ENCODE peak calls at places on chromosomes 7 and 10, in six cellular contexts. One of them, this sample, is unnamed. For H3K4me1 and H3K36me3, the result is how much of the 10 kb centered on the place peaks cover.

GRCh38 chr7:95095259-95096122 is 188.1 kb downstream of the PPP1R9A start:
- DNase-seq in GM23338: no peak
- DNase-seq in pancreas: no peak
- DNase-seq in K562: no peak
- DNase-seq in CD8-positive, alpha-beta memory T cell: no peak
- DNase-seq in prostate gland: no peak
- DNase-seq in this sample: no peak

GRCh38 chr7:121027761-121028681 is 39.5 kb downstream of the CPED1 start:
- DNase-seq in GM23338: peak
- DNase-seq in pancreas: no peak
- DNase-seq in K562: no peak
- DNase-seq in CD8-positive, alpha-beta memory T cell: no peak
- DNase-seq in prostate gland: no peak
- DNase-seq in this sample: no peak

GRCh38 chr10:44060719-44061118 is 324.2 kb downstream of the CXCL12 start:
- DNase-seq in GM23338: no peak
- DNase-seq in pancreas: no peak
- DNase-seq in K562: no peak
- DNase-seq in CD8-positive, alpha-beta memory T cell: no peak
- DNase-seq in prostate gland: no peak
- DNase-seq in this sample: no peak

GRCh38 chr10:124640538-124641231 is 103.5 kb downstream of the FAM53B start:
- DNase-seq in GM23338: no peak
- DNase-seq in pancreas: no peak
- DNase-seq in K562: peak
- DNase-seq in CD8-positive, alpha-beta memory T cell: no peak
- DNase-seq in prostate gland: no peak
- DNase-seq in this sample: peak

GRCh38 chr10:22427890-22428571 is 82.7 kb downstream of the SPAG6 start:
- DNase-seq in GM23338: no peak
- DNase-seq in pancreas: no peak
- DNase-seq in K562: no peak
- DNase-seq in CD8-positive, alpha-beta memory T cell: no peak
- DNase-seq in prostate gland: no peak
- DNase-seq in this sample: no peak

GRCh38 chr7:44046321-44047061 is 2.0 kb downstream of the DBNL start:
- DNase-seq in GM23338: no peak
- DNase-seq in pancreas: no peak
- DNase-seq in K562: peak
- DNase-seq in CD8-positive, alpha-beta memory T cell: no peak
- DNase-seq in prostate gland: no peak
- DNase-seq in this sample: no peak

GRCh38 chr7:151425670-151426075 is 14.3 kb downstream of the CRYGN start:
- DNase-seq in GM23338: no peak
- DNase-seq in pancreas: no peak
- DNase-seq in K562: no peak
- DNase-seq in CD8-positive, alpha-beta memory T cell: no peak
- DNase-seq in prostate gland: no peak
- DNase-seq in this sample: peak

GRCh38 chr7:36440880-36441279 is 51.2 kb downstream of the ANLN start:
- DNase-seq in GM23338: peak
- DNase-seq in pancreas: no peak
- DNase-seq in K562: no peak
- DNase-seq in CD8-positive, alpha-beta memory T cell: no peak
- DNase-seq in prostate gland: no peak
- DNase-seq in this sample: no peak

GRCh38 chr7:55366461-55367138 is 1.5 kb downstream of the LANCL2 start:
- DNase-seq in GM23338: peak
- DNase-seq in pancreas: no peak
- DNase-seq in K562: no peak
- DNase-seq in CD8-positive, alpha-beta memory T cell: no peak
- DNase-seq in prostate gland: no peak
- DNase-seq in this sample: no peak

GRCh38 chr7:5437987-5438386 is 14.4 kb upstream of the TNRC18 start:
- DNase-seq in GM23338: no peak
- DNase-seq in pancreas: no peak
- DNase-seq in K562: no peak
- DNase-seq in CD8-positive, alpha-beta memory T cell: no peak
- DNase-seq in prostate gland: no peak
- DNase-seq in this sample: no peak

GRCh38 chr7:117673839-117674238 is 194.0 kb downstream of the CFTR start:
- DNase-seq in GM23338: no peak
- DNase-seq in pancreas: no peak
- DNase-seq in K562: no peak
- DNase-seq in CD8-positive, alpha-beta memory T cell: no peak
- DNase-seq in prostate gland: peak
- DNase-seq in this sample: no peak

GRCh38 chr10:121813211-121813812 is 114.5 kb downstream of the ATE1 start:
- DNase-seq in GM23338: no peak
- DNase-seq in pancreas: no peak
- DNase-seq in K562: no peak
- DNase-seq in CD8-positive, alpha-beta memory T cell: no peak
- DNase-seq in prostate gland: no peak
- DNase-seq in this sample: no peak

GRCh38 chr10:90832111-90832510 is 25.7 kb downstream of the HTR7 start:
- DNase-seq in GM23338: no peak
- DNase-seq in pancreas: no peak
- DNase-seq in K562: no peak
- DNase-seq in CD8-positive, alpha-beta memory T cell: no peak
- DNase-seq in prostate gland: no peak
- DNase-seq in this sample: no peak

GRCh38 chr7:47844311-47844710 is 104.0 kb downstream of the PKD1L1 start:
- DNase-seq in GM23338: no peak
- DNase-seq in pancreas: no peak
- DNase-seq in K562: no peak
- DNase-seq in CD8-positive, alpha-beta memory T cell: no peak
- DNase-seq in prostate gland: no peak
- DNase-seq in this sample: no peak

GRCh38 chr7:69204936-69205335 is 393.3 kb upstream of the AUTS2 start:
- DNase-seq in GM23338: no peak
- DNase-seq in pancreas: no peak
- DNase-seq in K562: no peak
- DNase-seq in CD8-positive, alpha-beta memory T cell: no peak
- DNase-seq in prostate gland: no peak
- DNase-seq in this sample: no peak

GRCh38 chr10:124906551-124907001 is 35.3 kb upstream of the ZRANB1 start:
- DNase-seq in GM23338: no peak
- DNase-seq in pancreas: no peak
- DNase-seq in K562: no peak
- DNase-seq in CD8-positive, alpha-beta memory T cell: no peak
- DNase-seq in prostate gland: no peak
- DNase-seq in this sample: no peak

DNA sequence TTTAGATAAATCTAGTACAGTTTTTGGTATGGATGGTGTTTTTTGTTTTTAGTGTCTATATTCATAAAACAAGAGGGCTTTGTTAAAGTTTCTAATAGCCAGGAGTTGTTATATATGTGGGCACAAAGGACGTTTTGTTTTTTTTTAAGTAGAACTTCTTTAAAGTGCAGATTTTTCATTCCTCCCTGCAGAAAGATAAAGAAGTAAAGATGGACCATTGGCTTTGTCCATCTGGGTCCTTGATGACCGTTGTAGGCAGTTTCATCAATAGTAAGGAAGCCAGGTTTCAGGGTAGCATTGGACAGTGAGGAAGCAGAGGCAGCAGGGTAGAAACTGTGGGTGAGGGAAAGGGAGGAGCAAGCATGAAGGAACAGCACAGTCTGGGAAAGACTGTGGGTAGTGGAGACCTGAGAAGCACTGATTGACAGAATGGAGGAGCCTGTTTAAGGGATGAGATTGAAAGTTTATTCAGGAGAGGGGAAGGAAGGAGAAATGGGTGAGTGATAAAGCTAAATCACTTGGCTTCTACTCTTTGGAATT is 5.3 kb downstream of the CALU start:
- DNase-seq in GM23338: no peak
- DNase-seq in pancreas: no peak
- DNase-seq in K562: no peak
- DNase-seq in CD8-positive, alpha-beta memory T cell: no peak
- DNase-seq in prostate gland: no peak
- DNase-seq in this sample: no peak
- H3K4me1 ChIP-seq in GM23338: under half
- H3K4me1 ChIP-seq in pancreas: under half
- H3K4me1 ChIP-seq in K562: under half
- H3K4me1 ChIP-seq in CD8-positive, alpha-beta memory T cell: under half
- H3K4me1 ChIP-seq in prostate gland: under half
- H3K4me1 ChIP-seq in this sample: under half

GRCh38 chr10:70851597-70852475 is 36.1 kb downstream of the SGPL1 start:
- DNase-seq in GM23338: no peak
- DNase-seq in pancreas: peak
- DNase-seq in K562: no peak
- DNase-seq in CD8-positive, alpha-beta memory T cell: no peak
- DNase-seq in prostate gland: no peak
- DNase-seq in this sample: no peak
- H3K36me3 ChIP-seq in GM23338: under half
- H3K36me3 ChIP-seq in pancreas: under half
- H3K36me3 ChIP-seq in K562: under half
- H3K36me3 ChIP-seq in CD8-positive, alpha-beta memory T cell: under half
- H3K36me3 ChIP-seq in prostate gland: under half
- H3K36me3 ChIP-seq in this sample: under half

DNA sequence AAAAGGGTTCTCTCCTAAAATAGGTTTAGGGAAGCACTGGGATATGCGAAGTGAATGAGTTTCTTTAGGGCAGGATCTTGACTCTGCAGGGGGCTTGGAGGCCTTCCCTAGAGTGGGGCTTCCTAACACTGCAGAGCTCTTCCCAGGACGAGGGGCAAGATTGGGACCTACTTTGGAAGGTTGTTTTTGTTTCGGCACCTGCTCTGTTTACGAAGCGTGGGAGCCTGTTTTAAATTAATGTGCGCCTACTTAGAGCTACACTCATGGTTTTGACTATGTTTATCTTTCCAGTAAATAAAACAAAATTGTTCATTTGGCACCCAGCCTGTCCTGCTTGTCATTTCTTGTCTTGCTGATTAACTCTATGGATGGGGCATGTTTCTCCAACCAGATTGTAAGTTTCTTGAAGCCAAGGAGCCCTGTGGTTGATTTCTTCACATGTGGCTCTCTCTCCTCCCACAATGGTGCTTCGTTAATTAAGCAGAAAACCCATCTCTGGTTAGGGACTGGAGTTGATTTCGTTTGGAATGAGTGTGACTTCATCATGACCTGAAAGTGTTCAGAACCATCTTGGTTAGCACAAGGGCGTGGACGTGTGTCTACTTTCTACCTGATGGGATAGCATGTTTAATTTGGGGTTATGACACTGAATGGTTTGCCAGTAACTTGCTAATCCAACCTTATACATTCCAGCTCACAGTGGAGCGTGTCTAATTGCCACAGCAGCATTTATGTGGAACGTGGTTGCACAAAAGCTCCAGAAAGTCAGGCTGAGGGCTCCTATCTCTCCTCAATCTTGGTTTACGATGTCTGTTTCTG is 98.1 kb downstream of the TCF7L2 start:
- DNase-seq in GM23338: peak
- DNase-seq in pancreas: no peak
- DNase-seq in K562: no peak
- DNase-seq in CD8-positive, alpha-beta memory T cell: no peak
- DNase-seq in prostate gland: no peak
- DNase-seq in this sample: no peak
- H3K4me1 ChIP-seq in GM23338: half or more
- H3K4me1 ChIP-seq in pancreas: under half
- H3K4me1 ChIP-seq in K562: under half
- H3K4me1 ChIP-seq in CD8-positive, alpha-beta memory T cell: under half
- H3K4me1 ChIP-seq in prostate gland: under half
- H3K4me1 ChIP-seq in this sample: under half

GRCh38 chr10:5741276-5741675 is 56.6 kb downstream of the TASOR2 start:
- DNase-seq in GM23338: no peak
- DNase-seq in pancreas: no peak
- DNase-seq in K562: no peak
- DNase-seq in CD8-positive, alpha-beta memory T cell: no peak
- DNase-seq in prostate gland: no peak
- DNase-seq in this sample: no peak
- H3K36me3 ChIP-seq in GM23338: under half
- H3K36me3 ChIP-seq in pancreas: under half
- H3K36me3 ChIP-seq in K562: half or more
- H3K36me3 ChIP-seq in CD8-positive, alpha-beta memory T cell: under half
- H3K36me3 ChIP-seq in prostate gland: under half
- H3K36me3 ChIP-seq in this sample: under half

GRCh38 chr10:132575320-132576201 is 38.0 kb downstream of the INPP5A start:
- DNase-seq in GM23338: no peak
- DNase-seq in pancreas: peak
- DNase-seq in K562: no peak
- DNase-seq in CD8-positive, alpha-beta memory T cell: no peak
- DNase-seq in prostate gland: peak
- DNase-seq in this sample: no peak

GRCh38 chr10:132577350-132578005 is 39.9 kb downstream of the INPP5A start:
- DNase-seq in GM23338: no peak
- DNase-seq in pancreas: peak
- DNase-seq in K562: no peak
- DNase-seq in CD8-positive, alpha-beta memory T cell: no peak
- DNase-seq in prostate gland: no peak
- DNase-seq in this sample: no peak

GRCh38 chr10:132574783-132575319 is 37.3 kb downstream of the INPP5A start:
- DNase-seq in GM23338: peak
- DNase-seq in pancreas: no peak
- DNase-seq in K562: no peak
- DNase-seq in CD8-positive, alpha-beta memory T cell: no peak
- DNase-seq in prostate gland: no peak
- DNase-seq in this sample: no peak

GRCh38 chr10:132578287-132578951 is 40.8 kb downstream of the INPP5A start:
- DNase-seq in GM23338: no peak
- DNase-seq in pancreas: no peak
- DNase-seq in K562: no peak
- DNase-seq in CD8-positive, alpha-beta memory T cell: no peak
- DNase-seq in prostate gland: no peak
- DNase-seq in this sample: no peak

DNA sequence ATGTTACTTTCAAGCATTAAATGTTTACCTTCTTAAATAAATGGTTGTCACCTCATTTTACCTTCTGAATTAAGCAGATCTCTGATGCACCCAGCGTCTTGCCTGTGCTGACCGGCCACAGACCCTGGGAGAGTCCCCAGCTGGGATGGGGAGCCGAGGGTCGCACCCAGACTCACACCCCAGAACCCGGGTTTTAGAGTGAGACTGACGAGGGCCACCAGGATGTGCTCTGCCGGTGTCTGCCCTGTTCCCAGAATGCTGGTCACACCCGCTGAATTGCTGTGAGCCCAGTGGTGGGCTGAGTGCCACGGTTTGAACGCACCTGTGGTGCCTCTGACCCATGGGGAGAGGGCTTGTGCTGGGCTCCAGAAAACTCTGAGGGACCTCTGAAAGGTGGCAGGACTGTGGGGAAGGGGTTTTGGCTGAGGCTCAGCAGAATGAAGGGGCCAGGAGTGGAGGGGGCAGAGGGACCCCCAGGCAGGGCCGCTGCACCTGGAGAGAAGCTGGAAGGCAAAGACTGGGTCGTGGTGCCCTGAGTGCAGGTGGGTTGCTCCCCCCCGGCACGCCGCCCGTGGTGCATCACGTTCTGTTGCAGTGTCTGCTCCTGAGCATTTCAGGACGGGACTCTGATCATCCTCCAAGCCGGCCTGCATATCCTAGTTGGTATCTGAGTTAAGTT is 39.2 kb downstream of the INPP5A start:
- DNase-seq in GM23338: no peak
- DNase-seq in pancreas: no peak
- DNase-seq in K562: no peak
- DNase-seq in CD8-positive, alpha-beta memory T cell: no peak
- DNase-seq in prostate gland: no peak
- DNase-seq in this sample: no peak
- H3K4me1 ChIP-seq in GM23338: under half
- H3K4me1 ChIP-seq in pancreas: under half
- H3K4me1 ChIP-seq in K562: under half
- H3K4me1 ChIP-seq in CD8-positive, alpha-beta memory T cell: under half
- H3K4me1 ChIP-seq in prostate gland: under half
- H3K4me1 ChIP-seq in this sample: under half

This sample was measured in ovary.